ENCODE peak calls at places on chromosome 15, in seven cellular contexts. J is fibroblast of mammary gland, G is ovary, K is sigmoid colon, E is cardiac fibroblast, Y is AG09309, B is suprapubic skin. C is an unnamed sample.

GRCh38 chr15:70362350-70362749 is 264.6 kb upstream of the TLE3 start:
- DNase-seq in J (no peak), G (no peak), K (no peak), E (no peak), Y (no peak), B (peak), C (no peak)

GRCh38 chr15:38696790-38697495 is 132.3 kb upstream of the RASGRP1 start:
- DNase-seq in J (no peak), G (no peak), K (no peak), E (no peak), Y (no peak), B (no peak), C (no peak)

GRCh38 chr15:74506515-74506840 is 34.5 kb upstream of the ARID3B start:
- DNase-seq in J (no peak), G (no peak), K (no peak), E (no peak), Y (no peak), B (no peak), C (no peak)

GRCh38 chr15:82944840-82945239 is 7.7 kb downstream of the HOMER2 start:
- DNase-seq in J (peak), G (no peak), K (no peak), E (no peak), Y (no peak), B (no peak), C (no peak)

GRCh38 chr15:79918278-79918677 is 21.5 kb upstream of the MTHFS start:
- DNase-seq in J (no peak), G (no peak), K (no peak), E (no peak), Y (no peak), B (no peak), C (no peak)

GRCh38 chr15:34709866-34710265 is 44.9 kb downstream of the GJD2 start:
- DNase-seq in J (peak), G (no peak), K (no peak), E (no peak), Y (no peak), B (no peak), C (no peak)

GRCh38 chr15:64426845-64427465 is 33.4 kb upstream of the ZNF609 start:
- DNase-seq in J (peak), G (no peak), K (no peak), E (peak), Y (peak), B (no peak), C (no peak)

GRCh38 chr15:65420975-65421359 is 1.8 kb downstream of the IGDCC4 start:
- DNase-seq in J (no peak), G (no peak), K (peak), E (no peak), Y (no peak), B (no peak), C (no peak)

GRCh38 chr15:40470423-40471104 is at the start of gene CHST14:
- DNase-seq in J (peak), G (peak), K (peak), E (peak), Y (no peak), B (no peak), C (no peak)

GRCh38 chr15:77187751-77188464 is 117.0 kb upstream of the TSPAN3 start:
- DNase-seq in J (peak), G (no peak), K (no peak), E (peak), Y (no peak), B (no peak), C (no peak)

GRCh38 chr15:50576156-50576555 is 29.7 kb upstream of the USP50 start:
- DNase-seq in J (no peak), G (no peak), K (no peak), E (peak), Y (no peak), B (no peak), C (no peak)

GRCh38 chr15:70856884-70857546 is 3.1 kb upstream of the LARP6 start:
- DNase-seq in J (peak), G (peak), K (peak), E (peak), Y (peak), B (no peak), C (peak)

GRCh38 chr15:60400957-60401356 is 3.2 kb upstream of the ANXA2 start:
- DNase-seq in J (no peak), G (no peak), K (no peak), E (no peak), Y (no peak), B (no peak), C (no peak)

GRCh38 chr15:52251144-52251860 is 44.3 kb downstream of the MYO5C start:
- DNase-seq in J (no peak), G (no peak), K (no peak), E (no peak), Y (no peak), B (no peak), C (no peak)

GRCh38 chr15:40957581-40958051 is 4.3 kb downstream of the CHAC1 start:
- DNase-seq in J (no peak), G (no peak), K (peak), E (peak), Y (no peak), B (no peak), C (no peak)

GRCh38 chr15:49964071-49964470 is 155.0 kb downstream of the ATP8B4 start:
- DNase-seq in J (no peak), G (no peak), K (no peak), E (peak), Y (no peak), B (no peak), C (no peak)

GRCh38 chr15:69200773-69201745 is 40.6 kb downstream of the GLCE start:
- DNase-seq in J (no peak), G (no peak), K (no peak), E (no peak), Y (no peak), B (no peak), C (no peak)

GRCh38 chr15:37015476-37015875 is 84.9 kb downstream of the MEIS2 start:
- DNase-seq in J (no peak), G (no peak), K (no peak), E (no peak), Y (no peak), B (no peak), C (no peak)

GRCh38 chr15:39704684-39705083 is 78.0 kb downstream of the FSIP1 start:
- DNase-seq in J (peak), G (no peak), K (no peak), E (peak), Y (peak), B (no peak), C (no peak)

GRCh38 chr15:26891448-26891881 is 24.6 kb downstream of the GABRA5 start:
- DNase-seq in J (peak), G (no peak), K (no peak), E (peak), Y (peak), B (no peak), C (peak)

GRCh38 chr15:57878573-57878972 is 172.1 kb downstream of the POLR2M start:
- DNase-seq in J (peak), G (no peak), K (no peak), E (no peak), Y (no peak), B (no peak), C (no peak)

GRCh38 chr15:80988148-80988796 is 1.3 kb downstream of the MESD start:
- DNase-seq in J (no peak), G (no peak), K (no peak), E (no peak), Y (no peak), B (no peak), C (no peak)

GRCh38 chr15:55774113-55774970 is 31.4 kb upstream of the PRTG start:
- DNase-seq in J (peak), G (no peak), K (no peak), E (peak), Y (no peak), B (no peak), C (no peak)

GRCh38 chr15:34358367-34358766 is 8.6 kb downstream of the LPCAT4 start:
- DNase-seq in J (no peak), G (no peak), K (no peak), E (no peak), Y (no peak), B (no peak), C (no peak)

GRCh38 chr15:59227021-59227420 is 20.4 kb downstream of the LDHAL6B start:
- DNase-seq in J (no peak), G (no peak), K (no peak), E (no peak), Y (no peak), B (no peak), C (no peak)

GRCh38 chr15:58605931-58606330 is 143.6 kb downstream of the ADAM10 start:
- DNase-seq in J (no peak), G (no peak), K (no peak), E (no peak), Y (no peak), B (no peak), C (no peak)

GRCh38 chr15:92645051-92645631 is 10.4 kb downstream of the FAM174B start:
- DNase-seq in J (no peak), G (no peak), K (no peak), E (no peak), Y (no peak), B (no peak), C (no peak)

GRCh38 chr15:67009576-67010569 is 55.5 kb upstream of the SMAD3 start:
- DNase-seq in J (no peak), G (no peak), K (no peak), E (no peak), Y (no peak), B (no peak), C (no peak)
- H3K4me3 ChIP-seq in J (no peak), G (no peak), K (no peak), E (no peak), Y (no peak), B (no peak), C (no peak)

DNA sequence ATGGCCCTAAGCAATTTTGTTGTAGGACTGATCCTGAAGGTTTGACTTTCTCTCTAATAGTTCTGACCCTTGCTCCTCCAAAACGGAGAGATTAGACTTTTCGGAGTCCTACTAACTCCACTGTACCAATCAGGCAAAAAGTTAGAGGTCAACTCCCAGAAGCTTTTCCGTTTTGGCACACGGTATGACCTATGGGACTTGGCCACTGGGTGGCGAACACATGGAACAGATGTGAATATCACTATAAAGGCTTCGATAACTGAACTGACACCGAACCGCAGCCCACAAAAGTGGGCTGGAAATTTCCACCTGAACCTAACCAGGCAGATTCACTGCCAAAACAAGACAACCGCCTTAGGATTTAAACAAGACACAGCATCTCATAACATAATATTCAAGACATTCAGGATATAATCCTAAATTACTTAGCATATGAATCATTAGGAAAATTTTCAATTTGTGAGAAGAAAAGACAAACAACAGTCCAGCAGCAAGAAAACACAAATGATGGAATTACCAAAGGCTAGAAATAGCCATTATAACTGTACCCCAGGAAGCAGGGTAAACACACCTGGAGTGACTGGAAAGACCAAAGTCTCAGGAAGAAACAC is 12.2 kb upstream of the TM2D3 start:
- DNase-seq in J (peak), G (no peak), K (no peak), E (no peak), Y (no peak), B (no peak), C (no peak)
- TF ChIP-seq CTCF in J (peak), G (no peak), K (no peak), E (peak), Y (peak), B (no peak), C (peak)

DNA sequence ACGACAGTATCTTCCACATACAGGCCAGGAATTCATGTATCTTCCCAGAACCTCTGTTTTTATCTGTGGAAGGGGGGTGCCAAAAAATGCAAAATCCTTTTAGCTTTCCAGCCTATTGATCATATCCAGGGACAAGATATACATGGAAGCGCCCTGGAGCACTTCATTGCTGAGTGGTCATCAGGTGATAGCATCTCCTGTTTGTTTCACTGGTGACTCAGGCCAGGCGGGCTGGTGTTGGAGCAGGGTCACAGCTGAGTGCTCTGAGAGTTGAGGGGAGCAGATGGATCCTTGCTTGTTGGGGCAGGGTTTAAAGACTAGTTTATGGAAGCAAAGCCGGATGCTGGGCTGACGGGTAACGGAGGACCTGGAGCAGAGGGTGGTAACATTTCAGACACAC is 405.0 kb upstream of the TPM1 start:
- DNase-seq in J (no peak), G (no peak), K (no peak), E (no peak), Y (no peak), B (no peak), C (no peak)
- H3K4me3 ChIP-seq in J (no peak), G (no peak), K (no peak), E (no peak), Y (no peak), B (no peak), C (no peak)

DNA sequence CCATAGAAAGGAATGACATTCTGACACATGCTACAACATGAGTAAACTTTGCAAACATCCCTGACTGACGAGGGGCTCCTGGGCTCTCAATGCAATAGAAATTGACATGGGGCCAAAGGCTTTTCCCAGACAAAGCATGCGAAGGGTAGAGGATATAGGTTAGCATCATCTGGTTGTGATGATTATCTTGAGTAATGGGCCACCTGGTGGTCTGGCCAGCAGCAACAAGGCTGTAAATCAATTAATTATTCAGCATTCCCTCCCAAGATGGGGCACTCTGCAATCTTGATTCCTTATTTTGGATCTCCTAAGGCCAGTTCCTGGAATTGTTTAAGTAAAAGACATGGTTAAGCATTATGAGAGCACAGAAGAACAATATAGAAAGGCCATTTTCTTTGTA is 99.2 kb downstream of the AGBL1 start:
- DNase-seq in J (no peak), G (no peak), K (no peak), E (no peak), Y (no peak), B (no peak), C (no peak)
- TF ChIP-seq CTCF in J (no peak), G (no peak), K (no peak), E (no peak), Y (no peak), B (no peak), C (no peak)

C was measured in HFF-Myc.